ENCODE peak calls at places on chromosomes 3 and 15, in seven cellular contexts. M is PC-3, D is HCT116, U is GM23338, S is hepatocyte, X is neural progenitor cell, J is GM23248. R is an unnamed sample.

GRCh38 chr3:120506076-120506827 is 55.5 kb upstream of the FSTL1 start:
- DNase-seq in S (no peak), D (no peak), J (peak), M (peak), U (no peak), X (no peak), R (no peak)

GRCh38 chr15:46080018-46080417 is 445.2 kb downstream of the SQOR start:
- DNase-seq in X (peak), M (no peak), D (no peak), J (no peak), U (peak), S (peak), R (no peak)

GRCh38 chr3:161560006-161560637 is 63.5 kb downstream of the OTOL1 start:
- DNase-seq in D (peak), J (peak), U (peak), S (peak), X (peak), M (peak), R (peak)

GRCh38 chr3:140753865-140754754 is 76.2 kb downstream of the TRIM42 start:
- DNase-seq in M (peak), D (no peak), S (no peak), X (no peak), J (no peak), U (peak), R (peak)

GRCh38 chr3:22886394-22886793 is 316.7 kb upstream of the UBE2E2 start:
- DNase-seq in X (no peak), D (no peak), J (no peak), U (peak), S (no peak), M (no peak), R (no peak)

GRCh38 chr15:87730706-87731105 is 525.8 kb downstream of the NTRK3 start:
- DNase-seq in J (no peak), D (no peak), S (no peak), U (no peak), X (no peak), M (no peak), R (no peak)

GRCh38 chr3:51330046-51330445 is 55.0 kb upstream of the MANF start:
- DNase-seq in M (no peak), J (no peak), U (no peak), X (no peak), D (no peak), S (no peak), R (no peak)

GRCh38 chr3:39276746-39277145 is 3.1 kb downstream of the CX3CR1 start:
- DNase-seq in J (no peak), M (no peak), U (no peak), D (no peak), S (no peak), X (no peak), R (no peak)

GRCh38 chr15:59388670-59389069 is 16.0 kb upstream of the MYO1E start:
- DNase-seq in M (peak), U (no peak), J (peak), X (no peak), D (no peak), S (no peak), R (no peak)

GRCh38 chr15:53536479-53537120 is 222.9 kb downstream of the WDR72 start:
- DNase-seq in M (peak), J (no peak), D (no peak), X (peak), S (no peak), U (no peak), R (no peak)

GRCh38 chr3:107928084-107928445 is 162.8 kb downstream of the CD47 start:
- DNase-seq in J (peak), X (no peak), D (no peak), U (peak), S (peak), M (peak), R (no peak)
- TF ChIP-seq EZH2phosphoT487 in J (no peak), X (no peak), D (no peak), U (no peak), S (no peak), M (no peak), R (no peak)

GRCh38 chr3:29335921-29336320 is 55.0 kb downstream of the RBMS3 start:
- DNase-seq in J (peak), U (no peak), S (no peak), X (no peak), M (no peak), D (no peak), R (no peak)

GRCh38 chr3:29334652-29335189 is 53.9 kb downstream of the RBMS3 start:
- DNase-seq in D (no peak), J (peak), M (peak), X (no peak), S (no peak), U (no peak), R (no peak)

GRCh38 chr3:29333520-29333919 is 52.6 kb downstream of the RBMS3 start:
- DNase-seq in X (no peak), D (no peak), S (no peak), M (no peak), J (peak), U (no peak), R (no peak)

GRCh38 chr3:29337565-29337964 is 56.7 kb downstream of the RBMS3 start:
- DNase-seq in D (no peak), M (no peak), J (no peak), U (no peak), X (no peak), S (no peak), R (no peak)

GRCh38 chr3:29335438-29335837 is 54.6 kb downstream of the RBMS3 start:
- DNase-seq in D (peak), M (peak), S (peak), U (peak), J (peak), X (peak), R (no peak)
- H2AFZ ChIP-seq in D (peak), M (peak), S (peak), U (no peak), J (peak), X (no peak), R (no peak)

DNA sequence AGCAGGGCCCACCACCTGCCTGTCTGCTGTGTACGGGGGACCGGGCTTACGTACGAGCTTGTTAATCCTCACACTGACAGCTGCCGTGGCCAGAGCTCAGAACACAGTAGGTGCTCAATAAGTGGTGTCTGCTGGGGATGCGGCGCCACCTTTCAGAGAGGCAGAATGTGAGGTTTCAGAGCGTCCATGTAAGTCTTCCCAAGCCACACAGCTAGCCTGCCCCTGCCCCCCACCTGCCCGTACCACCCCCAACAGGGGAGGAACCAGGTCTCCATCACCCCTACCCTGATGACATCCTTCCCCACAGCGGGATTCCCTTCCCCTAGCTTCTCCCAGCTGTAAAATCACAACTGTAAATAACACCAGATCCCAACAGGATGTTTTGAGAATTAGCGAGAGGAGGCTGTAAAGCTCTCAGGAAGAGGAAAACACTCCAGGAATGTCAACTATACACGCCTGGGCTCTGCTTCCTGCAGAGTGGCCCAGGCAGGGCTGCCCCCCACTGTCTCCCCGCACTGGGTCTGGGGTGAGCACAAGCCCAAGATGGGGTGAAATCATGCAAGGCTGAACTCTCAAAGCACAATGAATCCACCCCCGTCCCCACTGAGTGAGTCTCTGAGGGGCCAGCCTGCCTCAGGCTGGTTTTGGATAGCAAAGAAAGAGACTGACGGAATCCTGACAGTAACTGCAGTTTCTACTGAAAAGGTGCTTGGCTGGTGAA is 250.1 kb upstream of the LYSMD4 start:
- DNase-seq in M (no peak), S (no peak), J (no peak), U (peak), D (no peak), X (peak), R (no peak)
- H3K4me3 ChIP-seq in M (no peak), S (no peak), J (no peak), U (peak), D (no peak), X (no peak), R (no peak)

DNA sequence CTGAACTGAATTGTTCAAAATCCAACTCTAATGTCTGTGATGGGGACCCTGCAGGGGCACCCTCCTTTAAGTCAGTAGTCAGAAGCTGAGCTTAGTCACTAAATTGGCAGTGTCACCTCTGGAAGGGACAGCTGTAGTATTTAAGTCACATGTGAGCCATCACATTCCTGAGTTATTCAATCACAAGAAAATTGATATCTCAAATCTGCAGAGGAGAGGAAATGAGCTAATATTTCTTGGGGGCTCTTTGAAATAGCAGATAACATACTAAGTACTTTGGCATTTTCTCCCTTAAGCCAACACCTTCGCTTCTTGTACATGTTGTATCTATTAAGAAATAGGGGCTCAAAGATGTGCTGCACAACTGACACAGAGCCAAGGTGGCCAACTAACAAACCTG is 63.0 kb downstream of the ABHD5 start:
- DNase-seq in M (peak), J (peak), D (no peak), X (no peak), S (no peak), U (no peak), R (no peak)
- TF ChIP-seq EZH2phosphoT487 in M (no peak), J (no peak), D (no peak), X (no peak), S (no peak), U (no peak), R (no peak)

DNA sequence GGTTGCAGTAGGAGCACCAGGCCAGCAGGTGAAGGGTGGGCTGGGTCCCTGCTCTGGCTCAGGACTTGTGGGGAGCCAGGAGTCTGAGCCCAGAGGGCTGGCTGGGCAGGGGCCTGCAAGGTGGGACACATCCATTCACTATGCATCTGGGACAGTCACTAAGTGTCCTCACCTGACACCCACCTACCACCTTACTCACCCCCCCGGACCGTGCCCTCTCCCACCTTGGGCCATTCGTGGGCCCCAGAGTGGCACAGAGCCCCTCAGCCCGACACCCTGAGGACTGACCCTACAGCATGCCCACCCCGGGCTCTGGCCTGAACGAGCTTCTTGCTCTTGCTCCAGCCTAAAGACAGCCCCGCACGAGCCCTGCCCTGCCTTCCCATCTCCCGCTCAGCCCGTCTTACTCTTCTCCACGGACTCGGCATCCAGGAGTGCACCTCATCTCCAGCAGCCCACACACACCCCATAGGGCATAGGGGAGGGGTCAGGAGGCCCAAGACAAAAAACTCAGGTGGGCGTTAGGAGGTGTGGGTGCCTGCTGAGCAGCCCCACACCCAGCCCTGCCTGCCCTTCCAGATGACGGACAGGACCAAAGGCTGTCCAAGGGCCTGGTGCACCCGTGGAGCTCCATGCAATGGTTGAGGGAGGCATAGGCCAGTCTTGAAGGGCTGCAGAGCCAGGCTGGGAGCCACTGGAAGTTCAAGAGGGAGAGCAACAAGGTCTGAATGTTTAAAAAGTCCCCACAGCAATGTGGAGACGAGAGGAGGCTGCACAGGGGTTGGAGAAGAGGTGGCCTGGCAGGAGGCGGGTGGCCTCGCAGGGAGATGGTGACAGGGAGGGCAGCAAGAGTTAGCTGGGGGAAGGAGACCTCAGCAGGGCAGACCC is 27.0 kb downstream of the PTH1R start:
- DNase-seq in D (no peak), J (no peak), U (no peak), M (no peak), X (no peak), S (no peak), R (no peak)
- H2AFZ ChIP-seq in D (no peak), J (no peak), U (no peak), M (no peak), X (no peak), S (no peak), R (no peak)

DNA sequence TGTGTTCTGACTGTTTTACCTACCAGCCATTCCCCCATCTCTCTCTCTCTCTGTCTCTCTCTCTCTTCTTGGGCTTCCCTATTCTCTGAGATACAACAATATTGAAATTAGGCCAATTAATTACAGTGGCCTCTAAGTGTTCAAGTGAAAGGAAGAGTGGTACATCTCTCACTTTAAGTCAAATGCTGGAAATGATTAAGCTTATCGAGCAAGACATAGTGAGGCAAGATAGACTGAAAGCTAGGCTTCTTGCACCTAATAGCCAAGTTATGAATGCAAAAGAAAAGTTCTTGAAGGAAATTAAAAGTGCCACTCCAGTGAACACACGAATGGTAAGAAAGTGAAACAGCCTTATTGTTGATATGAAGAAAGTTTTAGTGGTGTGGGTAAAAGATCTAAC is 21.3 kb downstream of the SNRK start:
- DNase-seq in S (no peak), J (no peak), M (no peak), U (no peak), X (no peak), D (no peak), R (no peak)
- H3K4me3 ChIP-seq in S (no peak), J (no peak), M (no peak), U (no peak), X (no peak), D (no peak), R (no peak)

GRCh38 chr3:101204246-101204645 is 116.1 kb downstream of the IMPG2 start:
- DNase-seq in D (no peak), U (no peak), J (no peak), S (no peak), X (peak), M (no peak), R (no peak)
- TF ChIP-seq EZH2phosphoT487 in D (no peak), U (no peak), J (no peak), S (no peak), X (no peak), M (no peak), R (no peak)

GRCh38 chr3:9727743-9728142 is 3.8 kb upstream of the BRPF1 start:
- DNase-seq in S (no peak), D (no peak), U (no peak), X (no peak), J (no peak), M (peak), R (no peak)
- H2AFZ ChIP-seq in S (no peak), D (no peak), U (no peak), X (peak), J (no peak), M (no peak), R (no peak)

DNA sequence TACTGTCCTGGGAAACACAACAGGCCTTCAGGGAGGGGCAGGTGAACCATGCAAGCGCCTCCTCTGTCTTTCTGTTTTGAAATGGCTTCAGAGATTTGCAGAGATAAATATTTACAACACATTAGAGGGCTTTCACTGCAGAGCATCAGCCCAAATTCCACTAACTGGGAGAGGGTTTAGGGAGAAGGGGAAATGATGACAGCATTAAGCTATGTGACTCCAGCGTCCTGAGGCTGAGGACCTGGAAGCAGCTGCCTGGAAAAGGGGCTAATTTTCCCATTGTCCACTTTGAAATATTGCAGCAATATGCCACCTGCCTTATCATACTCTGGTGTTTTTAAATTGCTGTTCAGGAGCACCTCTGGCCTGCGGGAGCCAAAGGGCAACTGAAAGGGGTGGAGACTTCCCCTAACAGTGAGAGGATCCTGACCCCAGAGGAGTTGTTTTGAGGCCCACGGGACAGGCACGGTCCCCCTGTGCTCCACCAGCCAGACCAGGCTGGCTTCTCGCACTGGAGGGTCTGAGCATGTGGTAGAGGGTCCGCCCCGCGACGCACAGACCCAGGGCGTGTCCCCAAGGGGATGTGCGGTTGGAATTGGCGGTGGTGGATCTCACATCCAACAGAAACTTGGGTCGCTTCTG is 110.6 kb downstream of the XXYLT1 start:
- DNase-seq in X (no peak), M (peak), D (no peak), S (peak), J (peak), U (no peak), R (no peak)
- H3K4me3 ChIP-seq in X (no peak), M (no peak), D (no peak), S (no peak), J (peak), U (no peak), R (no peak)